ENCODE peak calls at places on chromosome 11, in six cellular contexts. W is H9, B is IMR-90, V is H1, P is mesendoderm, D is mesenchymal stem cell. A is an unnamed sample.

GRCh38 chr11:86192858-86193257 is 51.7 kb upstream of the EED start:
- DNase-seq in D (no peak), V (no peak), B (no peak), W (no peak), P (no peak), A (no peak)

GRCh38 chr11:74138572-74138971 is 32.2 kb downstream of the C2CD3 start:
- DNase-seq in D (peak; percentile 89), P (peak; percentile 83), B (peak; percentile 99), W (no peak), V (no peak), A (peak; percentile 6)

GRCh38 chr11:44963071-44963575 is 12.4 kb upstream of the TP53I11 start:
- DNase-seq in W (no peak), V (no peak), B (no peak), D (no peak), P (no peak), A (no peak)

GRCh38 chr11:7512525-7513209 is 1.1 kb upstream of the PPFIBP2 start:
- DNase-seq in B (no peak), D (peak; percentile 56), P (no peak), W (no peak), V (no peak), A (no peak)

GRCh38 chr11:123454060-123454651 is 24.1 kb downstream of the GRAMD1B start:
- DNase-seq in V (no peak), D (peak; percentile 78), P (peak; percentile 95), W (no peak), B (peak; percentile 61), A (no peak)

GRCh38 chr11:86219291-86220193 is 25.0 kb upstream of the EED start:
- DNase-seq in B (no peak), W (no peak), P (no peak), D (no peak), V (no peak), A (no peak)

GRCh38 chr11:117643606-117644300 is 153.3 kb downstream of the DSCAML1 start:
- DNase-seq in W (peak; percentile 42), V (no peak), B (no peak), D (no peak), P (peak; percentile 81), A (no peak)

GRCh38 chr11:104918113-104918824 is 20.0 kb upstream of the CASP12 start:
- DNase-seq in W (no peak), D (peak; percentile 67), B (peak; percentile 93), V (no peak), P (no peak), A (no peak)

GRCh38 chr11:76706667-76707066 is 36.1 kb upstream of the LRRC32 start:
- DNase-seq in B (no peak), P (no peak), V (no peak), D (no peak), W (no peak), A (no peak)

GRCh38 chr11:25039165-25039564 is 542.3 kb downstream of the LUZP2 start:
- DNase-seq in W (no peak), P (no peak), B (no peak), V (no peak), D (no peak), A (no peak)

GRCh38 chr11:13289081-13289480 is 11.5 kb downstream of the BMAL1 start:
- DNase-seq in B (peak; percentile 43), V (no peak), D (peak; percentile 38), W (no peak), P (peak; percentile 69), A (no peak)

GRCh38 chr11:126452718-126453117 is 97.2 kb downstream of the ST3GAL4 start:
- DNase-seq in P (no peak), V (no peak), W (no peak), D (no peak), B (no peak), A (no peak)

GRCh38 chr11:8698379-8698851 is 15.8 kb downstream of the RPL27A start:
- DNase-seq in D (no peak), P (peak; percentile 67), B (no peak), W (no peak), V (no peak), A (no peak)

GRCh38 chr11:128908391-128909246 is 17.5 kb downstream of the KCNJ5 start:
- DNase-seq in B (peak; percentile 82), V (no peak), P (no peak), W (no peak), D (peak; percentile 79), A (no peak)

GRCh38 chr11:72070486-72070885 is 9.9 kb downstream of the NUMA1 start:
- DNase-seq in B (no peak), D (no peak), V (no peak), W (no peak), P (no peak), A (no peak)

GRCh38 chr11:18526521-18527296 is at the start of gene TSG101:
- DNase-seq in D (peak; percentile 98), V (peak; percentile 69), W (peak; percentile 96), P (peak; percentile 98), B (peak; percentile 92), A (peak; percentile 94)

GRCh38 chr11:17008099-17008498 is 6.1 kb downstream of the PLEKHA7 start:
- DNase-seq in B (no peak), V (no peak), P (no peak), D (no peak), W (no peak), A (no peak)

GRCh38 chr11:46381836-46382643 is 571 bp downstream of the MDK start:
- DNase-seq in P (peak; percentile 73), B (no peak), W (peak; percentile 59), D (peak; percentile 46), V (no peak), A (no peak)

GRCh38 chr11:93529707-93530467 is 13.3 kb downstream of the SMCO4 start:
- DNase-seq in B (peak; percentile 41), W (no peak), P (no peak), D (peak; percentile 28), V (no peak), A (no peak)

GRCh38 chr11:31798057-31799035 is 12.8 kb downstream of the PAX6 start:
- DNase-seq in D (no peak), V (no peak), W (peak; percentile 89), B (no peak), P (peak; percentile 89), A (no peak)

GRCh38 chr11:128582496-128583366 is 4.6 kb downstream of the ETS1 start:
- DNase-seq in B (peak; percentile 98), W (peak; percentile 86), P (peak; percentile 94), D (peak; percentile 93), V (peak; percentile 50), A (no peak)

GRCh38 chr11:96188625-96189006 is 154.4 kb downstream of the MAML2 start:
- DNase-seq in D (peak; percentile 56), W (no peak), P (no peak), B (peak; percentile 57), V (no peak), A (no peak)

GRCh38 chr11:9717719-9718118 is 53.8 kb downstream of the SWAP70 start:
- DNase-seq in B (no peak), V (no peak), P (peak; percentile 49), D (no peak), W (no peak), A (no peak)

GRCh38 chr11:126328938-126329643 is 25.2 kb downstream of the DCPS start:
- DNase-seq in B (no peak), P (no peak), V (no peak), W (no peak), D (no peak), A (no peak)

GRCh38 chr11:87473174-87473573 is 435.4 kb downstream of the TMEM135 start:
- DNase-seq in P (peak; percentile 69), V (no peak), B (peak; percentile 97), D (no peak), W (no peak), A (no peak)

GRCh38 chr11:3088806-3089205 is 31.6 kb upstream of the CARS1 start:
- DNase-seq in W (no peak), B (no peak), P (no peak), V (no peak), D (no peak), A (no peak)

GRCh38 chr11:110249066-110249465 is 47.3 kb downstream of the RDX start:
- DNase-seq in V (no peak), W (no peak), P (no peak), B (no peak), D (no peak), A (no peak)

GRCh38 chr11:111766834-111767142 is 599 bp upstream of the PPP2R1B start:
- DNase-seq in P (peak; percentile 43), W (no peak), V (no peak), B (no peak), D (no peak), A (no peak)

GRCh38 chr11:111764621-111765020 is 1.6 kb downstream of the PPP2R1B start:
- DNase-seq in P (no peak), W (no peak), B (peak; percentile 51), V (no peak), D (peak; percentile 37), A (no peak)

GRCh38 chr11:111762981-111763643 is 3.1 kb downstream of the PPP2R1B start:
- DNase-seq in W (no peak), V (no peak), P (no peak), D (no peak), B (peak; percentile 20), A (peak; percentile 55)

GRCh38 chr11:111765320-111765983 is 737 bp downstream of the PPP2R1B start:
- DNase-seq in B (no peak), W (no peak), V (peak; percentile 15), P (no peak), D (peak; percentile 22), A (no peak)

GRCh38 chr11:111765984-111766833 is at the start of gene PPP2R1B:
- DNase-seq in D (peak; percentile 77), B (peak; percentile 44), W (peak; percentile 93), V (peak; percentile 43), P (peak; percentile 94), A (peak; percentile 79)
- H3K4ac ChIP-seq in D (peak within 1 kb of the TSS; percentile 5), B (peak within 1 kb of the TSS; percentile 90), W (no peak within 1 kb of the TSS), V (peak within 1 kb of the TSS; percentile 66), P (peak within 1 kb of the TSS; percentile 79), A (no peak within 1 kb of the TSS)

GRCh38 chr11:75523189-75523588 is 2.6 kb downstream of the GDPD5 start:
- DNase-seq in P (no peak), W (no peak), B (no peak), D (no peak), V (no peak), A (no peak)
- H2BK15ac ChIP-seq in P (no peak overlapping the region), W (no peak overlapping the region), B (no peak overlapping the region), D (no peak overlapping the region), V (no peak overlapping the region), A (peak overlapping the region; percentile 28)

GRCh38 chr11:211295-211694 is 3.8 kb downstream of the RIC8A start:
- DNase-seq in W (no peak), P (no peak), V (no peak), B (no peak), D (no peak), A (no peak)

GRCh38 chr11:210122-210802 is 2.8 kb downstream of the RIC8A start:
- DNase-seq in V (no peak), P (peak; percentile 94), W (no peak), D (peak; percentile 77), B (peak; percentile 88), A (no peak)

GRCh38 chr11:209275-210121 is 2.0 kb downstream of the RIC8A start:
- DNase-seq in B (no peak), W (no peak), D (peak; percentile 44), P (peak; percentile 29), V (no peak), A (no peak)

GRCh38 chr11:211741-212140 is 4.2 kb downstream of the RIC8A start:
- DNase-seq in V (no peak), B (no peak), P (no peak), D (no peak), W (no peak), A (no peak)

GRCh38 chr11:210803-211180 is 3.3 kb downstream of the RIC8A start:
- DNase-seq in D (no peak), P (no peak), W (no peak), V (no peak), B (no peak), A (no peak)
- H3K4ac ChIP-seq in D (no peak overlapping the region), P (no peak overlapping the region), W (no peak overlapping the region), V (no peak overlapping the region), B (peak overlapping the region; percentile 93), A (no peak overlapping the region)

GRCh38 chr11:102426000-102426399 is 26.6 kb downstream of the TMEM123 start:
- DNase-seq in B (no peak), W (no peak), D (no peak), P (no peak), V (no peak), A (no peak)
- H2BK15ac ChIP-seq in B (no peak overlapping the region), W (no peak overlapping the region), D (no peak overlapping the region), P (no peak overlapping the region), V (no peak overlapping the region), A (no peak overlapping the region)